ENCODE peak calls at places on chromosomes 16 and 17, in six cellular contexts. One of them, this sample, is unnamed.

GRCh38 chr17:61251939-61252865 is 147.4 kb upstream of the TBX2 start:
- DNase-seq in psoas muscle: peak; percentile 88
- DNase-seq in fibroblast of lung: peak; percentile 97
- DNase-seq in body of pancreas: peak; percentile 82
- DNase-seq in ascending aorta: peak; percentile 90
- DNase-seq in heart right ventricle: peak; percentile 92
- DNase-seq in this sample: no peak

GRCh38 chr16:13300066-13300465 is 398.7 kb downstream of the SHISA9 start:
- DNase-seq in psoas muscle: no peak
- DNase-seq in fibroblast of lung: no peak
- DNase-seq in body of pancreas: no peak
- DNase-seq in ascending aorta: no peak
- DNase-seq in heart right ventricle: no peak
- DNase-seq in this sample: no peak

GRCh38 chr17:82943751-82944150 is 103.9 kb upstream of the ZNF750 start:
- DNase-seq in psoas muscle: peak; percentile 6
- DNase-seq in fibroblast of lung: no peak
- DNase-seq in body of pancreas: no peak
- DNase-seq in ascending aorta: no peak
- DNase-seq in heart right ventricle: no peak
- DNase-seq in this sample: no peak

GRCh38 chr16:61233718-61234117 is 802.5 kb downstream of the CDH8 start:
- DNase-seq in psoas muscle: no peak
- DNase-seq in fibroblast of lung: no peak
- DNase-seq in body of pancreas: no peak
- DNase-seq in ascending aorta: no peak
- DNase-seq in heart right ventricle: no peak
- DNase-seq in this sample: no peak

GRCh38 chr16:85201566-85201965 is 89.3 kb upstream of the CIBAR2 start:
- DNase-seq in psoas muscle: no peak
- DNase-seq in fibroblast of lung: peak; percentile 66
- DNase-seq in body of pancreas: no peak
- DNase-seq in ascending aorta: no peak
- DNase-seq in heart right ventricle: no peak
- DNase-seq in this sample: no peak

GRCh38 chr16:88599092-88599733 is 29.0 kb downstream of the ZC3H18 start:
- DNase-seq in psoas muscle: peak; percentile 87
- DNase-seq in fibroblast of lung: no peak
- DNase-seq in body of pancreas: peak; percentile 51
- DNase-seq in ascending aorta: peak; percentile 62
- DNase-seq in heart right ventricle: peak; percentile 89
- DNase-seq in this sample: no peak

GRCh38 chr17:50146230-50146926 is 4.1 kb downstream of the PPP1R9B start:
- DNase-seq in psoas muscle: peak; percentile 39
- DNase-seq in fibroblast of lung: no peak
- DNase-seq in body of pancreas: peak; percentile 49
- DNase-seq in ascending aorta: no peak
- DNase-seq in heart right ventricle: no peak
- DNase-seq in this sample: no peak

GRCh38 chr16:12276631-12277030 is 300.1 kb downstream of the SNX29 start:
- DNase-seq in psoas muscle: no peak
- DNase-seq in fibroblast of lung: no peak
- DNase-seq in body of pancreas: no peak
- DNase-seq in ascending aorta: no peak
- DNase-seq in heart right ventricle: no peak
- DNase-seq in this sample: no peak

GRCh38 chr17:64259922-64260321 is 3.1 kb downstream of the TEX2 start:
- DNase-seq in psoas muscle: no peak
- DNase-seq in fibroblast of lung: peak; percentile 74
- DNase-seq in body of pancreas: no peak
- DNase-seq in ascending aorta: no peak
- DNase-seq in heart right ventricle: no peak
- DNase-seq in this sample: no peak

GRCh38 chr16:77585379-77585778 is 136.9 kb upstream of the NUDT7 start:
- DNase-seq in psoas muscle: no peak
- DNase-seq in fibroblast of lung: peak; percentile 93
- DNase-seq in body of pancreas: no peak
- DNase-seq in ascending aorta: no peak
- DNase-seq in heart right ventricle: no peak
- DNase-seq in this sample: no peak

GRCh38 chr16:8859913-8860881 is 8.6 kb downstream of the CARHSP1 start:
- DNase-seq in psoas muscle: peak; percentile 78
- DNase-seq in fibroblast of lung: peak; percentile 42
- DNase-seq in body of pancreas: peak; percentile 66
- DNase-seq in ascending aorta: no peak
- DNase-seq in heart right ventricle: no peak
- DNase-seq in this sample: no peak

GRCh38 chr17:49963277-49963625 is 5.7 kb upstream of the DLX4 start:
- DNase-seq in psoas muscle: no peak
- DNase-seq in fibroblast of lung: no peak
- DNase-seq in body of pancreas: no peak
- DNase-seq in ascending aorta: no peak
- DNase-seq in heart right ventricle: no peak
- DNase-seq in this sample: no peak

GRCh38 chr16:287298-287811 is 4.4 kb downstream of the PDIA2 start:
- DNase-seq in psoas muscle: peak; percentile 40
- DNase-seq in fibroblast of lung: no peak
- DNase-seq in body of pancreas: peak; percentile 57
- DNase-seq in ascending aorta: no peak
- DNase-seq in heart right ventricle: no peak
- DNase-seq in this sample: no peak

DNA sequence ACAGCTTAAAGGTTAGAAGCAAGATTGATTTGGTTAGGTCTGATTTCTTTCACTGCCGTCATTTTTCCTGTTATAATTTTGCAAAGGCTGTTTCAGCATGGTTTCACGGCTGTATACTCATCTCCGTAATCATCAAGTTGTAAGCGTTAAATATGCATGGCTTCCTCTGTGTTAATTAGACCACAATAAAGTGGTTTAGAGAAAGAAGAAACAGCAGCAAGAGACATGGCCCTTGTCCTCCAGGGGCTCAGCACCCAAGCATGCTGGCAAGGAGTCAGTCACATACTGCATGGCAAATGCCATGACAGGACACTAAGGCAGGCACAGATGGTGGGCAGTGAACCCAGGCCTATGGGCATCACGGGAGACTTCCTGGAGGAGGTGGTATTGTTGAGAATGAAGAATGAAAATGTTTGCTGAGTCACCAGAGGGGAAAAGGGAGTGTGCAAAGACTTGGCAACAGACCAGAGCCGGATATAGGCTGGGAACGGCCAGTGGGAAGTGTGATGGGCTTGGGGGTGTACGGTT is 61.4 kb upstream of the PLCG2 start:
- DNase-seq in psoas muscle: no peak
- DNase-seq in fibroblast of lung: no peak
- DNase-seq in body of pancreas: no peak
- DNase-seq in ascending aorta: no peak
- DNase-seq in heart right ventricle: no peak
- DNase-seq in this sample: no peak
- H3K4me1 ChIP-seq in psoas muscle: no peaks in the 10 kb centered on the region
- H3K4me1 ChIP-seq in fibroblast of lung: no peaks in the 10 kb centered on the region
- H3K4me1 ChIP-seq in body of pancreas: no peaks in the 10 kb centered on the region
- H3K4me1 ChIP-seq in ascending aorta: no peaks in the 10 kb centered on the region
- H3K4me1 ChIP-seq in heart right ventricle: no peaks in the 10 kb centered on the region
- H3K4me1 ChIP-seq in this sample: peaks cover 4% of the 10 kb centered on the region

GRCh38 chr16:49036126-49036525 is 245.5 kb downstream of the CBLN1 start:
- DNase-seq in psoas muscle: no peak
- DNase-seq in fibroblast of lung: no peak
- DNase-seq in body of pancreas: no peak
- DNase-seq in ascending aorta: no peak
- DNase-seq in heart right ventricle: no peak
- DNase-seq in this sample: no peak
- H3K27ac ChIP-seq in psoas muscle: no peak overlapping the region
- H3K27ac ChIP-seq in fibroblast of lung: no peak overlapping the region
- H3K27ac ChIP-seq in body of pancreas: no peak overlapping the region
- H3K27ac ChIP-seq in ascending aorta: no peak overlapping the region
- H3K27ac ChIP-seq in heart right ventricle: no peak overlapping the region
- H3K27ac ChIP-seq in this sample: no peak overlapping the region

DNA sequence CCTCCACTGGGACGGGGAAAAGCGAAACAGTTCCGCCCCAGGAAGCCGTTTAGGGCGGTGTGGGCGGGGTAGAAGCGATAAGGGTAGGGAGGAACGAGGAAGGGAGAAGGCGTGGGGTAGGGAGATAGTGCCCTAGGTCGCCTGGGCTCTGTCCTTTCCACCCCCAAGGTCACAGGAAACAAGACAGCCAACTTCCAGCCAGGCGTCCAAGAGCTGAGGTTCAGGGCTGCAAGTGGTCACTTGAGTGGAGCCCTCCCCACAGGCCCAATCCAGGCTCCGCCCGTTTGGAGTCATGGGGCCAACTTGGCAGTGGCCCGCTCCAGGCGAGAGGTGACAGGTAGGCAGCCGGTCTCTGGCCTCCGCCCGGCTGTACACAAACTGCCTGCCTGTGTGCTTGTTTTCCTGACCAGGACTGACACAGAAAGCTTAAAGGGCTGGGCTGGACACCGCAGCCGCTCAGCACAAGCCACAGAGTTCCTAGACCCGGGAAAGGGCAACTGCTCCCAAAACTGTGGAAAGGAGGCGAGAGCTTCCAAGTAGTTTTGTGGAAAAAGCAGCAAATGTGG is at the start of gene RILP:
- DNase-seq in psoas muscle: peak; percentile 89
- DNase-seq in fibroblast of lung: peak; percentile 40
- DNase-seq in body of pancreas: peak; percentile 96
- DNase-seq in ascending aorta: no peak
- DNase-seq in heart right ventricle: peak; percentile 89
- DNase-seq in this sample: peak; percentile 64
- TF ChIP-seq CTCF in psoas muscle: no peak
- TF ChIP-seq CTCF in fibroblast of lung: no peak
- TF ChIP-seq CTCF in body of pancreas: no peak
- TF ChIP-seq CTCF in ascending aorta: no peak
- TF ChIP-seq CTCF in heart right ventricle: no peak
- TF ChIP-seq CTCF in this sample: no peak

GRCh38 chr17:42255425-42255810 is 20.8 kb downstream of the STAT5B start:
- DNase-seq in psoas muscle: no peak
- DNase-seq in fibroblast of lung: no peak
- DNase-seq in body of pancreas: no peak
- DNase-seq in ascending aorta: no peak
- DNase-seq in heart right ventricle: no peak
- DNase-seq in this sample: no peak

GRCh38 chr17:42252528-42253172 is 23.5 kb downstream of the STAT5B start:
- DNase-seq in psoas muscle: no peak
- DNase-seq in fibroblast of lung: peak; percentile 67
- DNase-seq in body of pancreas: no peak
- DNase-seq in ascending aorta: no peak
- DNase-seq in heart right ventricle: no peak
- DNase-seq in this sample: no peak

GRCh38 chr17:42253601-42254000 is 22.6 kb downstream of the STAT5B start:
- DNase-seq in psoas muscle: no peak
- DNase-seq in fibroblast of lung: peak; percentile 53
- DNase-seq in body of pancreas: no peak
- DNase-seq in ascending aorta: no peak
- DNase-seq in heart right ventricle: no peak
- DNase-seq in this sample: no peak

GRCh38 chr17:42251115-42251514 is 25.1 kb downstream of the STAT5B start:
- DNase-seq in psoas muscle: no peak
- DNase-seq in fibroblast of lung: peak; percentile 43
- DNase-seq in body of pancreas: no peak
- DNase-seq in ascending aorta: no peak
- DNase-seq in heart right ventricle: no peak
- DNase-seq in this sample: no peak

GRCh38 chr17:42253173-42253545 is 23.0 kb downstream of the STAT5B start:
- DNase-seq in psoas muscle: no peak
- DNase-seq in fibroblast of lung: no peak
- DNase-seq in body of pancreas: no peak
- DNase-seq in ascending aorta: no peak
- DNase-seq in heart right ventricle: no peak
- DNase-seq in this sample: no peak
- H3K4me1 ChIP-seq in psoas muscle: peaks cover 55% of the 10 kb centered on the region
- H3K4me1 ChIP-seq in fibroblast of lung: peaks cover 12% of the 10 kb centered on the region
- H3K4me1 ChIP-seq in body of pancreas: peaks cover 22% of the 10 kb centered on the region
- H3K4me1 ChIP-seq in ascending aorta: peaks cover 18% of the 10 kb centered on the region
- H3K4me1 ChIP-seq in heart right ventricle: peaks cover 44% of the 10 kb centered on the region
- H3K4me1 ChIP-seq in this sample: peaks cover 12% of the 10 kb centered on the region

DNA sequence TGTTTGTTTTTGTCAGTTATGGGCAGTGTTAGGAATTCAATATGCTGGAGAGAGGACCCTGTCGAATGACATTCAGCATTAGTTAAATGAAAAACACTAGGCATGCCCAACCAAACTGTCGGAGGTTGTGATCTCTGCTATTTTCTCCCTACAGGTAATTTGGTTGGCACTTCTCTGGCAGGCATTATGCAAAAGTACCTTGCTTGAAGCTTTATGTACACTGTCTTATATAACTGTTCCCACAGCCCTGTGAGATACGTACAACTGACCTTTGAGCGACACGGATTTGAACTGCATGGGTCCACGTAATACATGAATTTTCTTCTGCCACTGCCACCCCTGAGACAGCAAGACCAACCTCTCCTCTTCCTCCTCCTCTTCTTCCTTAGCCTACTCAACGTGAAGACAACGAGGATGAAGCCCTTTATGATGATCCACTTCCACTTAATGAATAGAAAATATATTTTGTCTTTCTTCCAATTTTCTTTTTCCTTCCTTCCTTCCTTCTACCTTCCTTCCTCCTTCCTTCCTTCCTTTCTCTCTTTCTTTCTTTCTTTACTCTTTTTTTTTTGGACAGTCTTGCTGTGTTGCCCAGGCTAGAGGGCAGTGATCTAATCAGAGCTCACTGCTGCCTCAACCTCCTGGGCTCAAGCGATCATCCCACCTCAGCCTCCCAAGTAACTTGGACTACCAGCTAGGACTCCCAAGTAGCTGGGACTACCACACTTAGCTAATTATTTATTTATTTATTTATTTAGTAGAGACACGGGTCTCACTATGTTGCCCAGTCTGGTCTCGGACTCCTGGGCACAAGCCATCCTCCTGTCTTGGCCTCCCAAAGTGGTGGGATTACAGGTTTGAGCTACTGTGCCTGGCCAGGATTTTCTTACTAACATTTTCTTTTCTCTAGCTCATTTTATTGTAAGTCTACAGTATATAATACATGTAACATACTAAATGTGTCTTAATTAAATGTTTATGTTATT is 77.3 kb downstream of the WIPI1 start:
- DNase-seq in psoas muscle: no peak
- DNase-seq in fibroblast of lung: no peak
- DNase-seq in body of pancreas: no peak
- DNase-seq in ascending aorta: no peak
- DNase-seq in heart right ventricle: no peak
- DNase-seq in this sample: no peak
- H3K27ac ChIP-seq in psoas muscle: peak overlapping the region; percentile 89
- H3K27ac ChIP-seq in fibroblast of lung: peak overlapping the region; percentile 97
- H3K27ac ChIP-seq in body of pancreas: peak overlapping the region; percentile 89
- H3K27ac ChIP-seq in ascending aorta: peak overlapping the region; percentile 76
- H3K27ac ChIP-seq in heart right ventricle: peak overlapping the region; percentile 91
- H3K27ac ChIP-seq in this sample: no peak overlapping the region

This sample was measured in foreskin keratinocyte.